ENCODE peak calls at places on chromosomes 13 and 19, in seven cellular contexts. E is NCI-H226; X is transverse colon; D is esophagus squamous epithelium; T is NCI-H345; N is NCI-H2029 treated with DMSO at 0.1 percent for 48 hours; F is stimulated activated CD8-positive, alpha-beta memory T cell treated with anti-CD3 and anti-CD28 coated beads, Interleukin-4, amount 100 ng/mL, for 1 hour. H is an unnamed sample.

GRCh38 chr19:46919324-46919723 is 58.5 kb downstream of the ARHGAP35 start:
- DNase-seq in E (peak), X (no peak), D (no peak), T (no peak), N (no peak), F (no peak), H (no peak)

GRCh38 chr13:109704771-109705628 is 81.4 kb downstream of the IRS2 start:
- DNase-seq in E (peak), X (peak), D (no peak), T (peak), N (peak), F (no peak), H (no peak)

GRCh38 chr13:67137044-67137735 is 92.9 kb downstream of the PCDH9 start:
- DNase-seq in E (peak), X (no peak), D (no peak), T (no peak), N (no peak), F (no peak), H (no peak)

GRCh38 chr19:11324748-11325389 is 14.6 kb downstream of the RAB3D start:
- DNase-seq in E (no peak), X (no peak), D (no peak), T (no peak), N (no peak), F (no peak), H (no peak)

GRCh38 chr13:58324130-58324529 is 692.6 kb downstream of the PCDH17 start:
- DNase-seq in E (no peak), X (no peak), D (no peak), T (no peak), N (no peak), F (no peak), H (no peak)

GRCh38 chr13:98460519-98460918 is 116.4 kb downstream of the STK24 start:
- DNase-seq in E (no peak), X (no peak), D (no peak), T (no peak), N (no peak), F (no peak), H (no peak)

GRCh38 chr19:38880076-38880881 is 2.2 kb upstream of the RINL start:
- DNase-seq in E (no peak), X (no peak), D (no peak), T (no peak), N (no peak), F (no peak), H (no peak)

GRCh38 chr13:110634558-110634957 is 19.2 kb downstream of the NAXD start:
- DNase-seq in E (peak), X (no peak), D (no peak), T (no peak), N (no peak), F (no peak), H (no peak)

GRCh38 chr13:102003848-102004570 is 397.8 kb downstream of the FGF14 start:
- DNase-seq in E (no peak), X (no peak), D (no peak), T (peak), N (no peak), F (no peak), H (no peak)

GRCh38 chr13:112777637-112778406 is 88.0 kb downstream of the ATP11A start:
- DNase-seq in E (no peak), X (no peak), D (no peak), T (no peak), N (no peak), F (no peak), H (no peak)

GRCh38 chr13:109981000-109981399 is 194.6 kb upstream of the IRS2 start:
- DNase-seq in E (no peak), X (no peak), D (no peak), T (no peak), N (no peak), F (no peak), H (no peak)

GRCh38 chr13:26255717-26256277 is 1.9 kb downstream of the CDK8 start:
- DNase-seq in E (no peak), X (no peak), D (no peak), T (no peak), N (peak), F (no peak), H (no peak)

GRCh38 chr13:22874839-22875238 is 305.9 kb upstream of the SGCG start:
- DNase-seq in E (no peak), X (no peak), D (no peak), T (no peak), N (no peak), F (no peak), H (no peak)

GRCh38 chr19:12766051-12766521 is 9.3 kb downstream of the HOOK2 start:
- DNase-seq in E (peak), X (peak), D (no peak), T (no peak), N (no peak), F (no peak), H (no peak)

GRCh38 chr13:57311009-57311586 is 144.1 kb downstream of the PRR20E start:
- DNase-seq in E (no peak), X (no peak), D (no peak), T (no peak), N (no peak), F (no peak), H (no peak)